ENCODE peak calls at places on chromosomes 16 and 17, in six cellular contexts. One of them, this sample, is unnamed.

GRCh38 chr17:75130632-75131277 is 787 bp downstream of the NT5C start:
- DNase-seq in A549: peak
- DNase-seq in body of pancreas: peak
- DNase-seq in IMR-90: peak
- DNase-seq in breast epithelium: no peak
- DNase-seq in NB4: peak
- DNase-seq in this sample: no peak

GRCh38 chr17:49861150-49861884 is 13.4 kb upstream of the TAC4 start:
- DNase-seq in body of pancreas: peak
- DNase-seq in breast epithelium: peak
- DNase-seq in A549: peak
- DNase-seq in NB4: peak
- DNase-seq in IMR-90: peak
- DNase-seq in this sample: no peak

GRCh38 chr17:42421479-42422332 is 1.4 kb downstream of the CAVIN1 start:
- DNase-seq in IMR-90: peak
- DNase-seq in breast epithelium: no peak
- DNase-seq in NB4: peak
- DNase-seq in body of pancreas: no peak
- DNase-seq in A549: no peak
- DNase-seq in this sample: no peak

GRCh38 chr17:9291912-9292562 is 270.7 kb downstream of the NTN1 start:
- DNase-seq in IMR-90: peak
- DNase-seq in A549: peak
- DNase-seq in NB4: peak
- DNase-seq in breast epithelium: no peak
- DNase-seq in body of pancreas: peak
- DNase-seq in this sample: peak

GRCh38 chr17:36608794-36609497 is 7.6 kb downstream of the MRM1 start:
- DNase-seq in NB4: peak
- DNase-seq in A549: no peak
- DNase-seq in breast epithelium: no peak
- DNase-seq in body of pancreas: peak
- DNase-seq in IMR-90: peak
- DNase-seq in this sample: no peak

GRCh38 chr16:88649195-88649923 is 1.5 kb downstream of the CYBA start:
- DNase-seq in A549: no peak
- DNase-seq in body of pancreas: peak
- DNase-seq in NB4: peak
- DNase-seq in IMR-90: no peak
- DNase-seq in breast epithelium: no peak
- DNase-seq in this sample: no peak

GRCh38 chr17:16989953-16990860 is 18.3 kb upstream of the TNFRSF13B start:
- DNase-seq in breast epithelium: no peak
- DNase-seq in body of pancreas: no peak
- DNase-seq in IMR-90: peak
- DNase-seq in NB4: no peak
- DNase-seq in A549: no peak
- DNase-seq in this sample: no peak

GRCh38 chr16:6857575-6857974 is 475.1 kb upstream of the RBFOX1 start:
- DNase-seq in breast epithelium: no peak
- DNase-seq in NB4: no peak
- DNase-seq in IMR-90: no peak
- DNase-seq in A549: no peak
- DNase-seq in body of pancreas: no peak
- DNase-seq in this sample: no peak

GRCh38 chr17:1733047-1733357 is 8.5 kb downstream of the WDR81 start:
- DNase-seq in A549: no peak
- DNase-seq in breast epithelium: no peak
- DNase-seq in body of pancreas: no peak
- DNase-seq in NB4: peak
- DNase-seq in IMR-90: no peak
- DNase-seq in this sample: no peak

GRCh38 chr16:27417047-27417671 is 15.2 kb downstream of the IL21R start:
- DNase-seq in NB4: no peak
- DNase-seq in A549: no peak
- DNase-seq in IMR-90: no peak
- DNase-seq in body of pancreas: no peak
- DNase-seq in breast epithelium: no peak
- DNase-seq in this sample: no peak

GRCh38 chr17:71530227-71530626 is 590.6 kb upstream of the SOX9 start:
- DNase-seq in body of pancreas: no peak
- DNase-seq in NB4: no peak
- DNase-seq in A549: no peak
- DNase-seq in breast epithelium: no peak
- DNase-seq in IMR-90: no peak
- DNase-seq in this sample: no peak

GRCh38 chr17:44556114-44556853 is 1.0 kb upstream of the FZD2 start:
- DNase-seq in body of pancreas: peak
- DNase-seq in A549: peak
- DNase-seq in NB4: peak
- DNase-seq in IMR-90: peak
- DNase-seq in breast epithelium: no peak
- DNase-seq in this sample: no peak

GRCh38 chr16:4194661-4195060 is 47.2 kb downstream of the SRL start:
- DNase-seq in IMR-90: no peak
- DNase-seq in A549: no peak
- DNase-seq in body of pancreas: no peak
- DNase-seq in NB4: peak
- DNase-seq in breast epithelium: no peak
- DNase-seq in this sample: no peak

GRCh38 chr16:4192206-4192605 is 49.7 kb downstream of the SRL start:
- DNase-seq in IMR-90: no peak
- DNase-seq in A549: no peak
- DNase-seq in NB4: no peak
- DNase-seq in breast epithelium: no peak
- DNase-seq in body of pancreas: no peak
- DNase-seq in this sample: no peak

GRCh38 chr16:4190934-4191333 is 50.9 kb downstream of the SRL start:
- DNase-seq in breast epithelium: no peak
- DNase-seq in A549: no peak
- DNase-seq in IMR-90: no peak
- DNase-seq in NB4: no peak
- DNase-seq in body of pancreas: no peak
- DNase-seq in this sample: no peak

GRCh38 chr16:4190086-4190485 is 51.8 kb downstream of the SRL start:
- DNase-seq in body of pancreas: no peak
- DNase-seq in breast epithelium: no peak
- DNase-seq in A549: no peak
- DNase-seq in IMR-90: no peak
- DNase-seq in NB4: no peak
- DNase-seq in this sample: no peak

DNA sequence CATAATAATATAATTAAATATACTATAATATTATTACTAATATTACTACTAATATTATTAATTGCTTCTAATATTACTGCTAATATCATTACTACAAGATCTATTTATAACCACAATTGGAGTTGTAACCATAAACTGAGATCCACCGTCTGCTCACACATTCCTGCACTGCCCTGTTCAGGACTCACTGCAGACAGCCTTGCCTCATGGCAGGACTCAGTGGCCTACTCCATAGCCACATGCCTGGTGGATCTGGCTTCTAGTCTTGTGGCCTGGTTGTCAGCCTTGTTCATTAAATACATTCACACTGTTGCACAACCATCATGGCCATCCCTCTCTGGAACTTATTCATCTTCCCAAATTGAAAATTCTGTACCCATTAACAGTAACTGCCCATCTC is 48.0 kb downstream of the SRL start:
- DNase-seq in A549: no peak
- DNase-seq in breast epithelium: no peak
- DNase-seq in IMR-90: no peak
- DNase-seq in NB4: peak
- DNase-seq in body of pancreas: no peak
- DNase-seq in this sample: no peak
- TF ChIP-seq POLR2A in A549: no peak
- TF ChIP-seq POLR2A in breast epithelium: no peak
- TF ChIP-seq POLR2A in IMR-90: no peak
- TF ChIP-seq POLR2A in NB4: no peak
- TF ChIP-seq POLR2A in body of pancreas: no peak
- TF ChIP-seq POLR2A in this sample: no peak

DNA sequence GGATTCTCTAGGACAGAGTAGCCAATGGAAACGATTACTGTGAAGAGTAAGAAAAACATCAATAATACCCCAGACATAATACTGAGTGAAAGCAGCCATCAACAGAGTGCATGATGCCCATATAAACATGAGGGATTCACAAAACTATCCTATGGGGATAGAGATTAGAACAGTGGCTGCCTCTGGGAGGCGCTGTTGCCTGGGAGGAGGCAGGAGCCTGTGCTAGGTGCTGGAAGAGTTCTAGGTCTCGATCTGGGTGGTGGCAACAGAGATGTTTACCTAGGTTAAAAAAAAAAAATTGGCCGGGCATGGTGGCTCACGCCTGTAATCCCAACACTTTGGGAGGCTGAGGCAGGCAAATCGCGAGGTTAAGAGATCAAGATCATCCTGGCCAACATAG is 7.9 kb downstream of the FA2H start:
- DNase-seq in NB4: peak
- DNase-seq in breast epithelium: no peak
- DNase-seq in A549: no peak
- DNase-seq in IMR-90: no peak
- DNase-seq in body of pancreas: no peak
- DNase-seq in this sample: no peak
- TF ChIP-seq CTCF in NB4: peak
- TF ChIP-seq CTCF in breast epithelium: no peak
- TF ChIP-seq CTCF in A549: peak
- TF ChIP-seq CTCF in IMR-90: no peak
- TF ChIP-seq CTCF in body of pancreas: no peak
- TF ChIP-seq CTCF in this sample: no peak

DNA sequence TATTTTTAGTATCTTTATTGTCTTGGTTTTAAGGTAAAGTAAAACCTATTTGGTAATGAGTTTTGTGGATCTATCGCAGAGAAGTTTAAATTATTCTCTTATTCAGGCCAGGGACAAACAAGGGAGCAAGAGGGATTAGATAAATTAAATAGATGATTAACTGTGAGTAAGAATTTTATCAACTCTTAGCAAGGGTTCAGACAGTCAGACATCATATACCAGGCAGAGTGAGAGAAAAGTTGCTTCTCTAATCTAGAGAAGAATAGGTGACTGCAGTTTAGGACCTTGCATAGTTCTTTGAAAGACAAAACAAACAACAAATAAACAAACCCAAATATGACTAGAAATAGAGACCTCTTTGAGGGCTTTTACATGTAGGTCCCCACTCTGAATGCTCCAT is 840.2 kb upstream of the GOT2 start:
- DNase-seq in breast epithelium: no peak
- DNase-seq in body of pancreas: no peak
- DNase-seq in NB4: no peak
- DNase-seq in IMR-90: no peak
- DNase-seq in A549: no peak
- DNase-seq in this sample: no peak
- TF ChIP-seq POLR2A in breast epithelium: no peak
- TF ChIP-seq POLR2A in body of pancreas: no peak
- TF ChIP-seq POLR2A in NB4: no peak
- TF ChIP-seq POLR2A in IMR-90: no peak
- TF ChIP-seq POLR2A in A549: no peak
- TF ChIP-seq POLR2A in this sample: no peak

GRCh38 chr17:27603446-27603820 is 27.6 kb upstream of the LGALS9 start:
- DNase-seq in NB4: no peak
- DNase-seq in A549: no peak
- DNase-seq in breast epithelium: no peak
- DNase-seq in body of pancreas: no peak
- DNase-seq in IMR-90: no peak
- DNase-seq in this sample: no peak

GRCh38 chr17:27601069-27601974 is 29.7 kb upstream of the LGALS9 start:
- DNase-seq in body of pancreas: peak
- DNase-seq in NB4: peak
- DNase-seq in A549: peak
- DNase-seq in IMR-90: peak
- DNase-seq in breast epithelium: peak
- DNase-seq in this sample: peak

GRCh38 chr17:27602721-27603445 is 28.1 kb upstream of the LGALS9 start:
- DNase-seq in breast epithelium: peak
- DNase-seq in NB4: peak
- DNase-seq in body of pancreas: peak
- DNase-seq in A549: peak
- DNase-seq in IMR-90: peak
- DNase-seq in this sample: peak

GRCh38 chr17:27600471-27600870 is 30.5 kb upstream of the LGALS9 start:
- DNase-seq in body of pancreas: no peak
- DNase-seq in A549: no peak
- DNase-seq in IMR-90: no peak
- DNase-seq in NB4: no peak
- DNase-seq in breast epithelium: no peak
- DNase-seq in this sample: no peak

DNA sequence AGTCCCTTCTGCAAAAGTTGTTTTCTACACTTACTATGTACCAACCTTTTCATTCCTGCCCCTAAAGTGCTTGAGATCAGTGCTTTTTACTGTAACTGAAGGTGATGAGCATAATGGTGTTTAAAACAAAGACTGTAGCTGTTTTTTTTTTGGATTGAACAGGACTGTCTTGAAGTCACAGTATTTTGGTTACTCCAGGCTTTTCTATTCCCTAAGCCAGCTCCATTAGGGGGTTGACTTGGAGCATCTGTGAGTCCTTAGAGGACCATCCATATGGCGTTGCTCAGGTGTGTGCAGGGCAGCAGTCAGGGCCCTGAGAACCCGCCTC is 29.0 kb upstream of the LGALS9 start:
- DNase-seq in A549: no peak
- DNase-seq in body of pancreas: no peak
- DNase-seq in breast epithelium: no peak
- DNase-seq in NB4: no peak
- DNase-seq in IMR-90: no peak
- DNase-seq in this sample: no peak
- TF ChIP-seq CTCF in A549: no peak
- TF ChIP-seq CTCF in body of pancreas: no peak
- TF ChIP-seq CTCF in breast epithelium: no peak
- TF ChIP-seq CTCF in NB4: no peak
- TF ChIP-seq CTCF in IMR-90: no peak
- TF ChIP-seq CTCF in this sample: no peak

DNA sequence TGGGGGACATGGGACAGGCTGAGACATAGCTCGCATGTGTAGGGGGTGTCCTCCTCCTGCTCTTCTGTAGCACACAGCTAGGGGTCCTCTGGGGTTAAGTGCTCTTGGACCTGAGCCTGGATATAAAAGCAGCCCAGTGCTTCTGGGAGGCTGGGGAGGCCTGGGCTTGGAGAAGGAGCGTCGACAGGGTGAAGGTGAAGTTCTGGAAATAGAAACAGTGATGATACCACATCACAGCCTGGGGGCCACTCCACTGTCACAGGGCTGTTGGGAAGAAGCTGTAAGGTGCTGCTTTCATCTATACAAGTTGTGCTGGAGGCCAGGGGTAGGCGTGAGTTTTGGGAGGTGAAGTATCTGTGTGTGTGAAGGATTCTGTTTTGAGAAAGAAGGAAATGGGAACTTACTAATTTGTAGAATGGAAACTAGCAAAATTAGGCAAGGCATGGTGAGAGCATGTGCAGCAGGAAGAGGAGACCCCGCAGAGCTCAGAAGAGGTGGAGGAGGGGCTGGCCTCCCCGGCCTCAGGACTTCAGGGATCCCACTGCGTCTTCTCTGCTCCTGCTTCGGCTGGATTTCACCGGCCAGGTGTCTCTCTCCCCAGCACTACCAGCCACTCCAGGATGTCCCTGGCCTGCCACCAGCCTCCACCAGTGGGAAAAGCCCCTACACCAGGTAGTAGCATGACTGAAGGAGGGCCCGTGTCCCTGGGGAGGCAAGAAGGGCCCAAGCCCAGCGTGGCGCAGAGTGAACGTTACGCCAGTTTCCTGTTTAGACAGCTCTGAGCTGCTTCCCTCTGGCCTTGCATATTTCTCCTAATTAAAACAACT is 19.4 kb downstream of the PLCG2 start:
- DNase-seq in body of pancreas: no peak
- DNase-seq in IMR-90: no peak
- DNase-seq in NB4: peak
- DNase-seq in A549: no peak
- DNase-seq in breast epithelium: no peak
- DNase-seq in this sample: no peak
- TF ChIP-seq POLR2A in body of pancreas: no peak
- TF ChIP-seq POLR2A in IMR-90: no peak
- TF ChIP-seq POLR2A in NB4: peak
- TF ChIP-seq POLR2A in A549: no peak
- TF ChIP-seq POLR2A in breast epithelium: no peak
- TF ChIP-seq POLR2A in this sample: no peak

This sample was measured in gastrocnemius medialis.